ENCODE peak calls at places on chromosomes 6 and 20, in eight cellular contexts. S, X, Y, R, Q, L, H and K are unnamed samples.

GRCh38 chr20:32737371-32738223 is 5.7 kb downstream of the COMMD7 start:
- DNase-seq in S (no peak), X (peak), Y (peak), R (peak), Q (peak), L (no peak), H (no peak), K (no peak)

GRCh38 chr6:152118678-152119077 is 311.2 kb downstream of the ESR1 start:
- DNase-seq in S (no peak), X (no peak), Y (no peak), R (no peak), Q (no peak), L (no peak), H (no peak), K (no peak)

GRCh38 chr20:40050596-40050995 is 638.4 kb downstream of the MAFB start:
- DNase-seq in S (no peak), X (peak), Y (no peak), R (no peak), Q (no peak), L (no peak), H (no peak), K (no peak)

GRCh38 chr6:148577687-148578488 is 168.9 kb upstream of the UST start:
- DNase-seq in S (peak), X (peak), Y (peak), R (peak), Q (no peak), L (peak), H (peak), K (no peak)

GRCh38 chr6:125512621-125513020 is 210.9 kb upstream of the HDDC2 start:
- DNase-seq in S (no peak), X (peak), Y (peak), R (no peak), Q (no peak), L (no peak), H (no peak), K (no peak)

GRCh38 chr6:17577059-17577458 is 23.0 kb upstream of the FAM8A1 start:
- DNase-seq in S (no peak), X (no peak), Y (no peak), R (no peak), Q (no peak), L (no peak), H (no peak), K (no peak)

GRCh38 chr6:36692220-36692619 is 5.4 kb upstream of the RAB44 start:
- DNase-seq in S (no peak), X (no peak), Y (no peak), R (no peak), Q (no peak), L (no peak), H (no peak), K (peak)

GRCh38 chr6:14381225-14381887 is 263.8 kb downstream of the CD83 start:
- DNase-seq in S (no peak), X (no peak), Y (no peak), R (no peak), Q (no peak), L (no peak), H (no peak), K (no peak)

GRCh38 chr20:51931321-51931720 is 129.0 kb upstream of the SALL4 start:
- DNase-seq in S (no peak), X (no peak), Y (no peak), R (no peak), Q (no peak), L (no peak), H (no peak), K (no peak)

GRCh38 chr20:32650545-32650944 is 23.2 kb downstream of the C20orf203 start:
- DNase-seq in S (no peak), X (no peak), Y (no peak), R (no peak), Q (no peak), L (no peak), H (no peak), K (no peak)

GRCh38 chr20:3612795-3613560 is 50.2 kb downstream of the GFRA4 start:
- DNase-seq in S (no peak), X (no peak), Y (peak), R (peak), Q (no peak), L (no peak), H (no peak), K (no peak)
- TF ChIP-seq CTCF in S (no peak), X (no peak), Y (no peak), R (no peak), Q (peak), L (no peak), H (no peak), K (no peak)

GRCh38 chr6:165692106-165692653 is 29.1 kb upstream of the PDE10A start:
- DNase-seq in S (peak), X (no peak), Y (no peak), R (no peak), Q (no peak), L (no peak), H (no peak), K (no peak)

GRCh38 chr6:165686966-165687365 is 23.9 kb upstream of the PDE10A start:
- DNase-seq in S (no peak), X (no peak), Y (peak), R (no peak), Q (no peak), L (no peak), H (no peak), K (no peak)

GRCh38 chr6:165694296-165694695 is 31.3 kb upstream of the PDE10A start:
- DNase-seq in S (no peak), X (no peak), Y (no peak), R (no peak), Q (no peak), L (no peak), H (no peak), K (no peak)

GRCh38 chr6:165685302-165685701 is 22.3 kb upstream of the PDE10A start:
- DNase-seq in S (no peak), X (no peak), Y (no peak), R (no peak), Q (no peak), L (no peak), H (no peak), K (no peak)

DNA sequence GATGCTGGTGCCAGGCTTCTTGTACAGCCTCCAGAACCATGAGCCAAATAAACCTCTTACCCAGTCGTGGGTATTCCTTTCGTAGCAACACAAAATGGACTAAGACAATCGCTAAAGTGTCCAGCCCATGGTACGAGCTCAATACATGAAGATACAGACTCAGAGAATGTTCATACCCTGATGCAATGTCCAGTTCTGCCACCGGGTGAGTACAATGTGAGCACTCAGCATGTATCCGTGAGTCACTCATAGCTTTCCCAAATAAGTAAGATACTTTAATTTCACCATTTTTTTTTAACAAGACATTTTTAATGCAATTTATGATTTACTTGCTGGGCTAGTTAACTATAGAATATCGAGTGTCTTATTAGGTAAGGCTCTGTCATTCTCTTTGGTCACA is 26.7 kb upstream of the PDE10A start:
- DNase-seq in S (no peak), X (peak), Y (no peak), R (no peak), Q (no peak), L (no peak), H (no peak), K (no peak)
- TF ChIP-seq CTCF in S (no peak), X (no peak), Y (peak), R (no peak), Q (no peak), L (peak), H (no peak), K (no peak)

GRCh38 chr6:16398587-16398986 is 160.2 kb downstream of the GMPR start:
- DNase-seq in S (no peak), X (no peak), Y (peak), R (peak), Q (peak), L (no peak), H (no peak), K (no peak)
- TF ChIP-seq CTCF in S (no peak), X (no peak), Y (no peak), R (no peak), Q (no peak), L (no peak), H (no peak), K (no peak)

GRCh38 chr6:144408151-144408550 is 123.0 kb downstream of the UTRN start:
- DNase-seq in S (peak), X (no peak), Y (peak), R (peak), Q (no peak), L (no peak), H (no peak), K (no peak)
- TF ChIP-seq CTCF in S (no peak), X (no peak), Y (no peak), R (no peak), Q (no peak), L (no peak), H (no peak), K (no peak)

GRCh38 chr6:3330199-3330598 is 71.5 kb downstream of the PSMG4 start:
- DNase-seq in S (no peak), X (no peak), Y (no peak), R (no peak), Q (no peak), L (no peak), H (no peak), K (no peak)
- TF ChIP-seq CTCF in S (no peak), X (peak), Y (no peak), R (no peak), Q (no peak), L (no peak), H (no peak), K (no peak)

GRCh38 chr20:62542862-62543261 is 67.1 kb upstream of the GATA5 start:
- DNase-seq in S (no peak), X (no peak), Y (no peak), R (no peak), Q (no peak), L (no peak), H (no peak), K (no peak)

GRCh38 chr20:62539646-62540045 is 63.9 kb upstream of the GATA5 start:
- DNase-seq in S (no peak), X (no peak), Y (no peak), R (no peak), Q (no peak), L (no peak), H (no peak), K (no peak)

GRCh38 chr20:62537649-62538292 is 62.0 kb upstream of the GATA5 start:
- DNase-seq in S (no peak), X (no peak), Y (no peak), R (no peak), Q (no peak), L (no peak), H (no peak), K (no peak)

GRCh38 chr20:62539208-62539607 is 63.4 kb upstream of the GATA5 start:
- DNase-seq in S (no peak), X (no peak), Y (no peak), R (no peak), Q (no peak), L (no peak), H (no peak), K (no peak)

GRCh38 chr20:62540504-62540903 is 64.7 kb upstream of the GATA5 start:
- DNase-seq in S (no peak), X (no peak), Y (no peak), R (no peak), Q (no peak), L (no peak), H (no peak), K (no peak)
- TF ChIP-seq CTCF in S (no peak), X (no peak), Y (no peak), R (no peak), Q (no peak), L (no peak), H (no peak), K (no peak)

DNA sequence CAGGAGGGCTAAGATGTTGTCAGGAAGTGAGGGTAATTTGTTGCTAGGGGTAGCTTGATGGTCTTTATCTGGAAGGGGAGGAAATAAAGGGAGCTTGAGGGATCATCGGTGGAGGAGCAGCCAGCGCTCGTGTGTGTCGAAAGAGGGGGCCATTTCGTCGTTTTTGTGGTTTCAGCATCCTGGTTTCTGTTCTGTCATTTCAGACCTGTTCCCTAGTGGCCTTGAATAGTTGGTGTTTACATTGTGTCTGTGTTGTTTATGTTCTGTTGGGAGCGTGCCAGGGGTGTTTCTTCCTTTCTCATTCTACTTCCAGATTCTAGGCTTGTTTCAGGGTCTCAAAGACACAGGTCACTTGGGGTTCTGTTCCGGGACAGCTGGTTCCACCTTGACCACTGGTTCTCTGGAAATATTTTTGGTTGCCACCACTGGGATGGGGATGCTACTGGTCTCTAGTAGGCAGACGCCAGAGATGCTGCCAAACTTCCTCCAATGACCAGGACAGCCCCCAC is 113.9 kb upstream of the NAA20 start:
- DNase-seq in S (no peak), X (peak), Y (peak), R (no peak), Q (no peak), L (no peak), H (no peak), K (no peak)
- TF ChIP-seq CTCF in S (no peak), X (no peak), Y (peak), R (no peak), Q (peak), L (no peak), H (no peak), K (no peak)

GRCh38 chr6:5765141-5765760 is 241.5 kb downstream of the NRN1 start:
- DNase-seq in S (peak), X (no peak), Y (no peak), R (no peak), Q (no peak), L (no peak), H (no peak), K (no peak)

GRCh38 chr6:5764401-5764955 is 242.2 kb downstream of the NRN1 start:
- DNase-seq in S (peak), X (no peak), Y (no peak), R (peak), Q (no peak), L (no peak), H (no peak), K (no peak)

GRCh38 chr6:5767471-5767870 is 239.3 kb downstream of the NRN1 start:
- DNase-seq in S (no peak), X (no peak), Y (no peak), R (no peak), Q (no peak), L (no peak), H (no peak), K (no peak)

GRCh38 chr6:5763871-5764270 is 242.9 kb downstream of the NRN1 start:
- DNase-seq in S (no peak), X (no peak), Y (no peak), R (no peak), Q (no peak), L (no peak), H (no peak), K (no peak)

GRCh38 chr6:5766260-5766659 is 240.5 kb downstream of the NRN1 start:
- DNase-seq in S (no peak), X (no peak), Y (no peak), R (no peak), Q (no peak), L (no peak), H (no peak), K (no peak)
- TF ChIP-seq CTCF in S (no peak), X (no peak), Y (peak), R (peak), Q (peak), L (no peak), H (no peak), K (no peak)

DNA sequence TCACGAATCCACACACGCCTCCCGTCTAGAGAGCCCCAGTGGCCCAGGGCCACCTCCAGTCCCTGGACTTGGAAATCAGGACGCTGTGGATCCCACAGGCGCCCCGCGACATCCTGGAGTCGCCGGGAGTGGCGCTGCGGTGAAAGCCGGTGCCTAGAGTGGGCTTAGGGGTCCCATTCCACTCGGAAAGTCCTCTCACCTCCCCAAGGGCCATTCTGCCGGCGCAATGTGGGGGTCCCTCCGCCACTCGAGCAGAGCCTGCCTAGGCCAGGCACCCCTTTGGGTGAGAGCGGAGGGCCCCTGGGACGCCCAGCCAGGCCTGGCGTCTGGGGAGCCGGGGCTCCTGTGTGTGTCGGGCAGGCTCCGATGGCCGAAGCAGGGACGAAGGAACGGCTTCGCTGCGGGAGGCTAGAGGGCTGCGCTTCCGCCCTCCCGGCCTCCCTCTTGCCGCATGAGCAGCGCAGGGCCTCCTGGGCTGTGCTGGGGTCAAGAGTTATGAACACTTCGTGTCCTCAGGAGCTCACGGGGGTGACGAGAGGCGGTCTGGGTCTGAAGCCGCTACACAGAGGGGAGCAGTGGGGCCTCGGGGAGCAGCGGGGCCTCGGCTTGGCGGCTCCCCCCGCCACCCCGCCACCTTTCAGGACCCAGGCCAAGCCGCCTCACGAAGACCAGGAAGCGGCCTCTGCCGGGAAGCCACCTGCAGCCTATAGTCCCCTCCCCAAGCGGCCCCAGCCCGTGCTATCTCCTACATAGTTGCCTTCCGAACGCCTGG is 13.6 kb downstream of the POU3F2 start:
- DNase-seq in S (peak), X (no peak), Y (no peak), R (no peak), Q (no peak), L (no peak), H (no peak), K (no peak)
- TF ChIP-seq CTCF in S (no peak), X (no peak), Y (no peak), R (no peak), Q (peak), L (no peak), H (no peak), K (no peak)